ENCODE peak calls at places on chromosome 3, in ten cellular contexts. D is A549, W is SK-N-SH, X is IMR-90, V is fibroblast of lung, N is mammary epithelial cell, R is neural progenitor cell, G is H1, M is astrocyte, F is mesendoderm. C is an unnamed sample.
A peak's percentile ranks its signal among the peaks of the same experiment; 100 is the strongest.

GRCh38 chr3:13500133-13500885 is 20.2 kb downstream of the HDAC11 start:
- DNase-seq in W (peak; percentile 79), V (no peak), F (peak; percentile 48), R (peak; percentile 69), M (no peak), X (no peak), G (no peak), D (peak; percentile 75), N (no peak), C (no peak)

GRCh38 chr3:123397921-123398785 is 50.7 kb downstream of the ADCY5 start:
- DNase-seq in X (no peak), F (no peak), W (no peak), R (no peak), V (no peak), G (no peak), D (no peak), N (no peak), M (no peak), C (no peak)

GRCh38 chr3:152444029-152444641 is 175.4 kb downstream of the MBNL1 start:
- DNase-seq in X (peak; percentile 73), W (peak; percentile 27), R (peak; percentile 28), N (peak; percentile 42), D (peak; percentile 7), F (peak; percentile 59), G (no peak), V (peak; percentile 56), M (peak; percentile 42), C (no peak)

GRCh38 chr3:130737622-130738021 is 9.0 kb downstream of the PIK3R4 start:
- DNase-seq in N (no peak), M (no peak), G (no peak), F (no peak), R (no peak), D (no peak), X (no peak), W (no peak), V (no peak), C (no peak)

GRCh38 chr3:184993394-184993793 is 159.5 kb downstream of the C3orf70 start:
- DNase-seq in G (no peak), W (no peak), D (no peak), N (no peak), V (no peak), M (no peak), F (peak; percentile 40), X (no peak), R (no peak), C (no peak)

GRCh38 chr3:47612879-47613278 is 34.2 kb upstream of the CSPG5 start:
- DNase-seq in D (no peak), X (no peak), V (peak; percentile 50), W (no peak), M (peak; percentile 29), G (no peak), F (no peak), N (no peak), R (no peak), C (no peak)

GRCh38 chr3:149009732-149010131 is 18.4 kb downstream of the GYG1 start:
- DNase-seq in D (no peak), V (peak; percentile 39), N (no peak), R (no peak), F (no peak), G (no peak), X (peak; percentile 69), M (no peak), W (no peak), C (no peak)

GRCh38 chr3:134563614-134564013 is 77.8 kb downstream of the CEP63 start:
- DNase-seq in W (no peak), G (no peak), V (no peak), X (no peak), N (peak; percentile 1), M (no peak), F (no peak), D (no peak), R (no peak), C (no peak)

GRCh38 chr3:7959094-7959493 is 542.5 kb upstream of the LMCD1 start:
- DNase-seq in W (no peak), V (no peak), M (no peak), D (no peak), F (no peak), N (no peak), G (no peak), R (no peak), X (no peak), C (no peak)

GRCh38 chr3:7950890-7951289 is 550.7 kb upstream of the LMCD1 start:
- DNase-seq in G (no peak), F (peak; percentile 34), W (no peak), M (no peak), V (no peak), N (no peak), D (no peak), R (no peak), X (no peak), C (no peak)

GRCh38 chr3:7957024-7957423 is 544.6 kb upstream of the LMCD1 start:
- DNase-seq in X (no peak), M (no peak), V (no peak), D (no peak), R (no peak), G (no peak), W (no peak), F (no peak), N (no peak), C (no peak)

DNA sequence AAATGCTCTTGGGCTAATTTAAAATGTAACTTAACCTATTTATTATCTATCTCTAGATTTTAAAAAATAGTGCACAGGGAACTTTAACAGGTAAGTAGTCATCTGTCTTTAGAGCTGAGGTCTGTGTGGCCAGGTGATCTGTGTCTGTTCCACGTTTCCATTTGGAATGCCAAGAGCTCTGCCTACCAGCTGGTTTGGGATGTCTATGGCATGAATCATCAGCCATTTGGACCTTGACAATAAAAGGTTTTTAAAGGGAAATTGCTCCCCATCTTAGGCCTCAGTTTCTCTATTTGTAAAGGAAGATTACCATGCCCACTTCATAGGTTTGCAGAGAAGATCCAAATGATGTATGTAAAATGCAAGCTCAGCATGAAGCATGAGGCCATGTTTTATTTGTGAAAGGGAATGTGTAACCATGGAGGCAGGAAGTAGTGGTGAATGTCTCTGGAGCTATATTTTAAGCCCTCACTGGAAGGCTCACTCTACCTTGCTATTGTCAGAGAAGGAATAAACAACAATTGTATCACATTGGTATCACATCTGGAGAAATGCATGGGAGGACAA is 548.1 kb upstream of the LMCD1 start:
- DNase-seq in G (no peak), N (no peak), X (no peak), F (peak; percentile 77), W (no peak), D (no peak), M (no peak), R (no peak), V (peak; percentile 6), C (peak; percentile 11)
- H3K4me2 ChIP-seq in G (no peak overlapping the region), N (no peak overlapping the region), X (no peak overlapping the region), F (no peak overlapping the region), W (no peak overlapping the region), D (no peak overlapping the region), M (no peak overlapping the region), R (no peak overlapping the region), V (no peak overlapping the region), C (no peak overlapping the region)

GRCh38 chr3:161548301-161548700 is 51.7 kb downstream of the OTOL1 start:
- DNase-seq in D (no peak), G (no peak), F (peak; percentile 22), M (no peak), X (no peak), V (no peak), N (no peak), W (no peak), R (no peak), C (no peak)

GRCh38 chr3:161555367-161555766 is 58.8 kb downstream of the OTOL1 start:
- DNase-seq in R (peak; percentile 23), W (no peak), N (no peak), M (no peak), F (no peak), D (no peak), V (no peak), X (no peak), G (no peak), C (no peak)

GRCh38 chr3:161549251-161549650 is 52.6 kb downstream of the OTOL1 start:
- DNase-seq in F (peak; percentile 23), X (no peak), M (peak; percentile 5), V (peak; percentile 16), R (no peak), G (no peak), D (no peak), N (no peak), W (no peak), C (no peak)

GRCh38 chr3:161552984-161553383 is 56.4 kb downstream of the OTOL1 start:
- DNase-seq in G (no peak), W (no peak), V (no peak), D (no peak), F (peak; percentile 77), X (no peak), N (no peak), M (no peak), R (peak; percentile 5), C (no peak)

DNA sequence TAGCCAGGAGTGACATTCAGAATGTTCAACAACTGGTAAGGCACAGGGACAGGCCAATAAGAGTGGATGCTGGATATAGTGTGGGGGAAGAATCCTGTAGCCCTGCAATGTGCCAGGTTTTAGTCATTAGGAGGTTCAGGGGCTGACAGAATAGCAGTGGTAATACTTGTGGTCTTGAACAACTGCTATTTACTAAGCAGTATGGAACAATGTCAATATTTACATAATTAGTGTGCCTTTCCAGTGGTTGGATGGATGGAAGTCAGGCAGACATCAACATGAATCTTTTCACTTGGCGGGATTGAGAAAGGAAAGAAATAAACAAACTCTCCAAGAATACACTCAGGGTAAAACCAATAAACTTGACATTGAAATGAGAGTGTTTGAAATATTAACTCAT is 55.1 kb downstream of the OTOL1 start:
- DNase-seq in D (no peak), G (no peak), W (no peak), N (no peak), R (no peak), F (no peak), V (no peak), X (no peak), M (no peak), C (no peak)
- H3K4me2 ChIP-seq in D (no peak overlapping the region), G (no peak overlapping the region), W (no peak overlapping the region), N (no peak overlapping the region), R (no peak overlapping the region), F (no peak overlapping the region), V (no peak overlapping the region), X (no peak overlapping the region), M (no peak overlapping the region), C (no peak overlapping the region)

GRCh38 chr3:100106094-100106493 is 8.2 kb downstream of the FILIP1L start:
- DNase-seq in G (no peak), X (no peak), V (no peak), R (no peak), N (peak; percentile 16), W (no peak), M (no peak), D (no peak), F (peak; percentile 51), C (peak; percentile 25)

GRCh38 chr3:100104442-100104798 is 9.9 kb downstream of the FILIP1L start:
- DNase-seq in F (no peak), V (no peak), R (no peak), M (no peak), N (no peak), G (no peak), X (no peak), W (no peak), D (no peak), C (no peak)

GRCh38 chr3:100103558-100104441 is 10.5 kb downstream of the FILIP1L start:
- DNase-seq in N (peak; percentile 51), R (no peak), W (no peak), F (no peak), G (no peak), X (peak; percentile 93), V (peak; percentile 89), D (no peak), M (peak; percentile 87), C (no peak)

GRCh38 chr3:100105536-100105935 is 8.8 kb downstream of the FILIP1L start:
- DNase-seq in D (no peak), V (peak; percentile 21), N (no peak), R (no peak), W (no peak), G (no peak), F (no peak), M (no peak), X (peak; percentile 39), C (no peak)

GRCh38 chr3:100104817-100105413 is 9.4 kb downstream of the FILIP1L start:
- DNase-seq in F (no peak), N (no peak), G (no peak), W (no peak), D (no peak), V (no peak), M (no peak), R (no peak), X (no peak), C (no peak)
- H3K4me2 ChIP-seq in F (no peak overlapping the region), N (no peak overlapping the region), G (no peak overlapping the region), W (no peak overlapping the region), D (peak overlapping the region; percentile 18), V (no peak overlapping the region), M (no peak overlapping the region), R (no peak overlapping the region), X (no peak overlapping the region), C (no peak overlapping the region)

DNA sequence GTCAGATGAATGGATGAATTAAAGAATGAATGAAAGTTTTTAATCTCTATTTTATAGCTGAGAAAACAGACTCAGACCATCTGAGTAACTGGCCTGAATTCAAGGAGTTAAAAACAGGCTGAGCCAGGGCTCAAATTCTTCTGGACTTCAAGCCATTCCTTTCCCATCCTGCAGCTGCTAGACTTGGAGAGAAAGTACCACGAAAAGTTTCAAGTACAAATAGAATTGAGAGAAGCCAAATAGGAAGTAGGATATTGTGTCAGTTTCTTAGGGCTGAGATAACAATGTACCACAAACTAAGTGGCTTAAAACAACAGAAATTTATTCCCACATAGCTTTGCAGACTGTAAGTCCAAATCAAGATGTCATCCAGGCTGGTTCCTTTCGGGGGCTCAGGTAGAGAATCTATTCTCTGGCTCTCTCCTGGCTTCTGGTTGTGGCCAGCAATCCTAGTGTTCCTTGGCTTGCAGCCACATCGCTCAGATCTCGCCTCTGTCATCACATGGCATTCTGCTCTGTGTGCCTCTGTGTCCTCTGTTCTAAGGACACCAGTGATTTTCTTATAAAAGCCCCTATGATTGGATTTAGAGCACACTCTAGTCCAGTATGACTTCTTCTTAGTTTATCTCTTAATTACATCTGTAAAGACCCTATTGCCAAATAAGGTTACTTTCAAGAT is 25.6 kb upstream of the GOLIM4 start:
- DNase-seq in X (peak; percentile 18), M (peak; percentile 58), V (peak; percentile 64), G (no peak), D (no peak), F (no peak), R (no peak), W (peak; percentile 17), N (no peak), C (no peak)
- H3K4me2 ChIP-seq in X (no peak overlapping the region), M (no peak overlapping the region), V (no peak overlapping the region), G (no peak overlapping the region), D (no peak overlapping the region), F (no peak overlapping the region), R (no peak overlapping the region), W (no peak overlapping the region), N (no peak overlapping the region), C (no peak overlapping the region)

C was measured in keratinocyte.